ENCODE peak calls at places on chromosomes 7 and 10, in eight cellular contexts. K, D, G, U, V, L, S and J are unnamed samples.

GRCh38 chr7:28315565-28316420 is 96.5 kb upstream of the CREB5 start:
- DNase-seq in K (no peak), D (no peak), G (no peak), U (no peak), V (no peak), L (no peak), S (peak), J (no peak)

GRCh38 chr7:73715648-73716317 is 3.7 kb downstream of the STX1A start:
- DNase-seq in K (peak), D (peak), G (no peak), U (no peak), V (no peak), L (no peak), S (peak), J (peak)

GRCh38 chr10:4623757-4624420 is 202.1 kb upstream of the AKR1E2 start:
- DNase-seq in K (no peak), D (no peak), G (no peak), U (no peak), V (no peak), L (no peak), S (peak), J (no peak)

GRCh38 chr7:74083928-74084721 is 521 bp downstream of the LIMK1 start:
- DNase-seq in K (peak), D (no peak), G (peak), U (peak), V (no peak), L (peak), S (peak), J (peak)

GRCh38 chr7:48424731-48425130 is 253.5 kb downstream of the ABCA13 start:
- DNase-seq in K (no peak), D (no peak), G (no peak), U (no peak), V (no peak), L (peak), S (no peak), J (no peak)

GRCh38 chr10:79346012-79346340 is 1.3 kb upstream of the PPIF start:
- DNase-seq in K (no peak), D (no peak), G (no peak), U (no peak), V (no peak), L (no peak), S (no peak), J (no peak)

GRCh38 chr10:52858722-52859121 is 86.1 kb upstream of the MBL2 start:
- DNase-seq in K (no peak), D (no peak), G (no peak), U (no peak), V (no peak), L (no peak), S (no peak), J (no peak)

GRCh38 chr10:3761111-3761686 is 23.8 kb downstream of the KLF6 start:
- DNase-seq in K (no peak), D (no peak), G (no peak), U (no peak), V (no peak), L (peak), S (no peak), J (no peak)

GRCh38 chr10:124126139-124126538 is 32.7 kb upstream of the CHST15 start:
- DNase-seq in K (no peak), D (no peak), G (no peak), U (no peak), V (no peak), L (no peak), S (no peak), J (no peak)

GRCh38 chr10:30722956-30723355 is 93.4 kb upstream of the LYZL2 start:
- DNase-seq in K (no peak), D (no peak), G (no peak), U (no peak), V (no peak), L (peak), S (no peak), J (no peak)

GRCh38 chr7:54336800-54337199 is 205.4 kb upstream of the VSTM2A start:
- DNase-seq in K (no peak), D (no peak), G (no peak), U (no peak), V (no peak), L (no peak), S (no peak), J (no peak)

GRCh38 chr10:47403401-47404318 is 19.6 kb upstream of the ZNF488 start:
- DNase-seq in K (no peak), D (no peak), G (no peak), U (no peak), V (no peak), L (peak), S (peak), J (no peak)

GRCh38 chr10:70335246-70335613 is 47.2 kb downstream of the LRRC20 start:
- DNase-seq in K (no peak), D (no peak), G (no peak), U (no peak), V (no peak), L (no peak), S (no peak), J (no peak)

GRCh38 chr10:31838709-31839108 is 89.9 kb downstream of the ARHGAP12 start:
- DNase-seq in K (no peak), D (no peak), G (no peak), U (no peak), V (no peak), L (no peak), S (no peak), J (no peak)

GRCh38 chr10:129704786-129705525 is 237.9 kb downstream of the MGMT start:
- DNase-seq in K (no peak), D (peak), G (no peak), U (no peak), V (no peak), L (peak), S (no peak), J (no peak)

GRCh38 chr10:92527716-92528115 is 46.2 kb downstream of the IDE start:
- DNase-seq in K (no peak), D (no peak), G (no peak), U (no peak), V (no peak), L (no peak), S (no peak), J (no peak)

GRCh38 chr7:146659732-146660131 is 543.1 kb downstream of the CNTNAP2 start:
- DNase-seq in K (no peak), D (no peak), G (no peak), U (no peak), V (no peak), L (no peak), S (no peak), J (no peak)

GRCh38 chr7:43076606-43077005 is 35.8 kb upstream of the HECW1 start:
- DNase-seq in K (no peak), D (no peak), G (no peak), U (no peak), V (no peak), L (no peak), S (no peak), J (no peak)

GRCh38 chr10:73910401-73910763 is 550 bp upstream of the PLAU start:
- DNase-seq in K (no peak), D (no peak), G (no peak), U (no peak), V (peak), L (no peak), S (no peak), J (no peak)

GRCh38 chr7:129657363-129657762 is 45.8 kb downstream of the NRF1 start:
- DNase-seq in K (no peak), D (no peak), G (no peak), U (no peak), V (no peak), L (no peak), S (no peak), J (no peak)

GRCh38 chr10:71371750-71372166 is 25.0 kb upstream of the CDH23 start:
- DNase-seq in K (no peak), D (no peak), G (no peak), U (no peak), V (peak), L (no peak), S (no peak), J (no peak)

GRCh38 chr7:51649-52048 is 140.7 kb upstream of the FAM20C start:
- DNase-seq in K (no peak), D (no peak), G (no peak), U (peak), V (no peak), L (peak), S (no peak), J (no peak)

DNA sequence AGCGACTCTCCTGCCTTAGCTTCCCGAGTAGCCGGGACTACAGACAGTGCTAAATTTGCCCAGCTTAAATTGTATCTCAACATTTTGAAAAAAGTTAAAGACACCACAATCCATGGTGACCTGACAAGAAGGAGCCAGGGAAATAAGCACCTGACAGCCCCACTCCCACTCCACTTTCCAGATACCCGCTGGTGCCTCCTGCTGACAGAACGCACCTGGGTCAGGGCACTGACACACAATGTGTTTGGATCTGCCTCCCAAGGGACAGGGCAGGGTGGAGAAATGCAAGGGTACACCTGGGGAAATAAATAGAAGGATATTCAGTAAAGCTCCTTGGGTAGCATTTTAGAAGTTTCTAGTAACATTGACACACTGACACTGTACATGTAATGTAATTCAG is 58.9 kb upstream of the OPN4 start:
- DNase-seq in K (no peak), D (no peak), G (no peak), U (no peak), V (no peak), L (peak), S (no peak), J (no peak)
- TF ChIP-seq CTCF in K (no peak), D (no peak), G (no peak), U (no peak), V (no peak), L (peak), S (no peak), J (no peak)

DNA sequence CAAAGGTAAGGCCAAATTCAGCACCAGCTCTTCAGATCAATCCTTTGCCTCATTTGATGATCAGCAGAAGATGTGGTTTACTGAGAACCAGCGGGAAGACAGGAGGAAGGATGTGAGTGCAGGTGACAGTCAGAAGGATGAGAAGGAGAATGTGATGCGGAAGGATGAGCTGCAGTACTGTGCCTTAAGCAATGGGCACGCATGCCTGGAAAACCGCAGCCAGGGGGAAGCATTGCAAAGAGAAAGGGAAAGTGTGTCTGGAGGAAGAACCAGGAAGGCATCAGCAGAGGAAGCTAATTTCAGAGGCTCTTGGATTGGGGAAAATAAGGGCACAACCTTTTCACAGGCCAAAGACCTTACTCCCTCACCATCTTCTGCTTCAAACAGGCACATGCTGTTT is 25.7 kb downstream of the C10orf71 start:
- DNase-seq in K (peak), D (no peak), G (no peak), U (no peak), V (no peak), L (peak), S (no peak), J (no peak)
- TF ChIP-seq CTCF in K (no peak), D (no peak), G (no peak), U (no peak), V (no peak), L (peak), S (no peak), J (no peak)

GRCh38 chr7:107210400-107210799 is 41.6 kb downstream of the HBP1 start:
- DNase-seq in K (no peak), D (no peak), G (no peak), U (no peak), V (no peak), L (no peak), S (no peak), J (no peak)
- TF ChIP-seq CTCF in K (no peak), D (no peak), G (no peak), U (no peak), V (no peak), L (peak), S (no peak), J (no peak)

GRCh38 chr7:116932566-116932965 is 20.7 kb upstream of the ST7 start:
- DNase-seq in K (no peak), D (no peak), G (no peak), U (no peak), V (no peak), L (no peak), S (no peak), J (no peak)

GRCh38 chr7:116933465-116933864 is 19.8 kb upstream of the ST7 start:
- DNase-seq in K (no peak), D (no peak), G (no peak), U (no peak), V (no peak), L (no peak), S (no peak), J (no peak)

GRCh38 chr7:116934580-116934979 is 18.7 kb upstream of the ST7 start:
- DNase-seq in K (no peak), D (no peak), G (no peak), U (no peak), V (no peak), L (no peak), S (no peak), J (no peak)

GRCh38 chr7:116929021-116929420 is 24.3 kb upstream of the ST7 start:
- DNase-seq in K (no peak), D (no peak), G (no peak), U (no peak), V (no peak), L (no peak), S (no peak), J (no peak)

GRCh38 chr7:116930156-116930913 is 23.0 kb upstream of the ST7 start:
- DNase-seq in K (peak), D (peak), G (peak), U (peak), V (peak), L (peak), S (peak), J (peak)
- TF ChIP-seq CTCF in K (peak), D (peak), G (peak), U (peak), V (peak), L (peak), S (peak), J (peak)

GRCh38 chr7:38744746-38745145 is 113.6 kb upstream of the AMPH start:
- DNase-seq in K (no peak), D (peak), G (no peak), U (no peak), V (no peak), L (no peak), S (peak), J (no peak)

GRCh38 chr7:38751416-38751815 is 120.2 kb upstream of the AMPH start:
- DNase-seq in K (no peak), D (no peak), G (no peak), U (no peak), V (no peak), L (no peak), S (no peak), J (no peak)

GRCh38 chr7:38753347-38753746 is 122.2 kb upstream of the AMPH start:
- DNase-seq in K (no peak), D (no peak), G (no peak), U (no peak), V (no peak), L (no peak), S (no peak), J (no peak)

GRCh38 chr7:38746438-38746837 is 115.3 kb upstream of the AMPH start:
- DNase-seq in K (no peak), D (no peak), G (no peak), U (no peak), V (no peak), L (no peak), S (no peak), J (no peak)

DNA sequence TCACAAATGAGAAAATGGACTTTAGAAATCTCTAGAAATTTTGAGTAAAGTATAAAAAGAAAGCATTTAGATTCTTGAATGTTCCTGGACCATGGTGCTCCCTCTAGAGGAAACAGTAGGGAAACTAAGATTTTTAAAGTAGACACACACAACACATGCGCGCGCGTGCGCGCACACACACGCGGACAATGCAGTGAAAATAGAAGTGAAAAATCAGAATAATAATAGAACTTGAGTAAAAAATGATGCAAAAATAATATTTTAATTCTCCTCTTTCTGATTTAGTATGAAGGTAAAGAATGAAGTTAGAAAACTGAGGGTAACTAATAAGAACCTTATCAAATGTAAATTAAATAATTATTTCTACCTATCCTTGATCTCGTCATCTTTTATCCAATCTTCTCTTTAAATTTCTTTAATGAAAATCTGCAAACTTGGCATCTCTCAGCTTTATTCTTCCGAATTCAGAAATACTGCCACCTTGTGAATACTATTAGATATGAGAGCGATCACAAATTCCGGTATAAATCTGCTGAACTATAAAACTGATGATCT is 117.0 kb upstream of the AMPH start:
- DNase-seq in K (no peak), D (no peak), G (no peak), U (no peak), V (no peak), L (no peak), S (peak), J (no peak)
- TF ChIP-seq CTCF in K (no peak), D (peak), G (peak), U (no peak), V (no peak), L (peak), S (peak), J (peak)